ENCODE peak calls at places on chromosomes 3 and 15, in nine cellular contexts. One of them, this sample, is unnamed.

GRCh38 chr3:180036678-180037455 is at the start of gene PEX5L:
- DNase-seq in KBM-7: peak
- DNase-seq in dorsolateral prefrontal cortex: peak
- DNase-seq in stromal cell of bone marrow: peak
- DNase-seq in brain microvascular endothelial cell: peak
- DNase-seq in stimulated activated CD4-positive, alpha-beta T cell treated with anti-CD3 and anti-CD28 coated beads, Interleukin-2, amount 100 ng/mL, for 48 hours: peak
- DNase-seq in substantia nigra: peak
- DNase-seq in thoracic aorta: no peak
- DNase-seq in GM04503: no peak
- DNase-seq in this sample: peak

GRCh38 chr3:120622870-120623718 is 27.0 kb downstream of the NDUFB4 start:
- DNase-seq in brain microvascular endothelial cell: peak
- DNase-seq in GM04503: no peak
- DNase-seq in thoracic aorta: no peak
- DNase-seq in substantia nigra: no peak
- DNase-seq in dorsolateral prefrontal cortex: no peak
- DNase-seq in stimulated activated CD4-positive, alpha-beta T cell treated with anti-CD3 and anti-CD28 coated beads, Interleukin-2, amount 100 ng/mL, for 48 hours: no peak
- DNase-seq in stromal cell of bone marrow: no peak
- DNase-seq in KBM-7: peak
- DNase-seq in this sample: no peak

GRCh38 chr3:45765956-45766355 is 30.4 kb downstream of the SLC6A20 start:
- DNase-seq in stimulated activated CD4-positive, alpha-beta T cell treated with anti-CD3 and anti-CD28 coated beads, Interleukin-2, amount 100 ng/mL, for 48 hours: no peak
- DNase-seq in brain microvascular endothelial cell: no peak
- DNase-seq in substantia nigra: no peak
- DNase-seq in KBM-7: no peak
- DNase-seq in thoracic aorta: no peak
- DNase-seq in stromal cell of bone marrow: no peak
- DNase-seq in dorsolateral prefrontal cortex: no peak
- DNase-seq in GM04503: no peak
- DNase-seq in this sample: no peak

GRCh38 chr3:19947549-19948071 is 713 bp downstream of the RAB5A start:
- DNase-seq in brain microvascular endothelial cell: peak
- DNase-seq in GM04503: no peak
- DNase-seq in dorsolateral prefrontal cortex: peak
- DNase-seq in KBM-7: peak
- DNase-seq in thoracic aorta: peak
- DNase-seq in substantia nigra: no peak
- DNase-seq in stromal cell of bone marrow: peak
- DNase-seq in stimulated activated CD4-positive, alpha-beta T cell treated with anti-CD3 and anti-CD28 coated beads, Interleukin-2, amount 100 ng/mL, for 48 hours: peak
- DNase-seq in this sample: peak

GRCh38 chr15:31034152-31034551 is 42.7 kb upstream of the MTMR10 start:
- DNase-seq in GM04503: no peak
- DNase-seq in thoracic aorta: no peak
- DNase-seq in substantia nigra: no peak
- DNase-seq in dorsolateral prefrontal cortex: no peak
- DNase-seq in brain microvascular endothelial cell: no peak
- DNase-seq in stimulated activated CD4-positive, alpha-beta T cell treated with anti-CD3 and anti-CD28 coated beads, Interleukin-2, amount 100 ng/mL, for 48 hours: no peak
- DNase-seq in stromal cell of bone marrow: no peak
- DNase-seq in KBM-7: no peak
- DNase-seq in this sample: no peak

GRCh38 chr3:158347966-158348365 is 223.0 kb upstream of the MLF1 start:
- DNase-seq in substantia nigra: no peak
- DNase-seq in GM04503: peak
- DNase-seq in stromal cell of bone marrow: peak
- DNase-seq in stimulated activated CD4-positive, alpha-beta T cell treated with anti-CD3 and anti-CD28 coated beads, Interleukin-2, amount 100 ng/mL, for 48 hours: no peak
- DNase-seq in thoracic aorta: no peak
- DNase-seq in KBM-7: no peak
- DNase-seq in brain microvascular endothelial cell: no peak
- DNase-seq in dorsolateral prefrontal cortex: no peak
- DNase-seq in this sample: peak

GRCh38 chr3:73080201-73080966 is 18.9 kb downstream of the EBLN2 start:
- DNase-seq in thoracic aorta: no peak
- DNase-seq in stimulated activated CD4-positive, alpha-beta T cell treated with anti-CD3 and anti-CD28 coated beads, Interleukin-2, amount 100 ng/mL, for 48 hours: no peak
- DNase-seq in KBM-7: no peak
- DNase-seq in dorsolateral prefrontal cortex: no peak
- DNase-seq in brain microvascular endothelial cell: no peak
- DNase-seq in GM04503: no peak
- DNase-seq in substantia nigra: no peak
- DNase-seq in stromal cell of bone marrow: no peak
- DNase-seq in this sample: no peak

GRCh38 chr3:49534581-49535495 is 19.4 kb upstream of the BSN start:
- DNase-seq in stimulated activated CD4-positive, alpha-beta T cell treated with anti-CD3 and anti-CD28 coated beads, Interleukin-2, amount 100 ng/mL, for 48 hours: no peak
- DNase-seq in brain microvascular endothelial cell: no peak
- DNase-seq in GM04503: no peak
- DNase-seq in stromal cell of bone marrow: no peak
- DNase-seq in thoracic aorta: no peak
- DNase-seq in dorsolateral prefrontal cortex: peak
- DNase-seq in KBM-7: no peak
- DNase-seq in substantia nigra: peak
- DNase-seq in this sample: peak

GRCh38 chr15:40028853-40029252 is 10.1 kb downstream of the SRP14 start:
- DNase-seq in stromal cell of bone marrow: no peak
- DNase-seq in substantia nigra: no peak
- DNase-seq in brain microvascular endothelial cell: no peak
- DNase-seq in dorsolateral prefrontal cortex: no peak
- DNase-seq in KBM-7: no peak
- DNase-seq in thoracic aorta: no peak
- DNase-seq in GM04503: no peak
- DNase-seq in stimulated activated CD4-positive, alpha-beta T cell treated with anti-CD3 and anti-CD28 coated beads, Interleukin-2, amount 100 ng/mL, for 48 hours: no peak
- DNase-seq in this sample: no peak

GRCh38 chr3:100006570-100007271 is 107.6 kb downstream of the FILIP1L start:
- DNase-seq in stromal cell of bone marrow: peak
- DNase-seq in GM04503: no peak
- DNase-seq in brain microvascular endothelial cell: peak
- DNase-seq in substantia nigra: no peak
- DNase-seq in KBM-7: no peak
- DNase-seq in thoracic aorta: no peak
- DNase-seq in dorsolateral prefrontal cortex: no peak
- DNase-seq in stimulated activated CD4-positive, alpha-beta T cell treated with anti-CD3 and anti-CD28 coated beads, Interleukin-2, amount 100 ng/mL, for 48 hours: no peak
- DNase-seq in this sample: peak

GRCh38 chr3:127675651-127676391 is 3.1 kb downstream of the ABTB1 start:
- DNase-seq in stromal cell of bone marrow: no peak
- DNase-seq in dorsolateral prefrontal cortex: peak
- DNase-seq in brain microvascular endothelial cell: no peak
- DNase-seq in GM04503: no peak
- DNase-seq in substantia nigra: no peak
- DNase-seq in KBM-7: no peak
- DNase-seq in stimulated activated CD4-positive, alpha-beta T cell treated with anti-CD3 and anti-CD28 coated beads, Interleukin-2, amount 100 ng/mL, for 48 hours: no peak
- DNase-seq in thoracic aorta: no peak
- DNase-seq in this sample: no peak

GRCh38 chr3:191568206-191568605 is 107.2 kb downstream of the PYDC2 start:
- DNase-seq in brain microvascular endothelial cell: no peak
- DNase-seq in thoracic aorta: no peak
- DNase-seq in substantia nigra: no peak
- DNase-seq in GM04503: no peak
- DNase-seq in KBM-7: no peak
- DNase-seq in stromal cell of bone marrow: no peak
- DNase-seq in stimulated activated CD4-positive, alpha-beta T cell treated with anti-CD3 and anti-CD28 coated beads, Interleukin-2, amount 100 ng/mL, for 48 hours: no peak
- DNase-seq in dorsolateral prefrontal cortex: no peak
- DNase-seq in this sample: no peak

GRCh38 chr3:113536627-113537101 is 4.3 kb downstream of the SIDT1 start:
- DNase-seq in KBM-7: peak
- DNase-seq in stromal cell of bone marrow: no peak
- DNase-seq in brain microvascular endothelial cell: no peak
- DNase-seq in stimulated activated CD4-positive, alpha-beta T cell treated with anti-CD3 and anti-CD28 coated beads, Interleukin-2, amount 100 ng/mL, for 48 hours: no peak
- DNase-seq in dorsolateral prefrontal cortex: no peak
- DNase-seq in substantia nigra: no peak
- DNase-seq in thoracic aorta: no peak
- DNase-seq in GM04503: no peak
- DNase-seq in this sample: no peak

GRCh38 chr3:195829897-195830254 is 18.1 kb upstream of the MUC4 start:
- DNase-seq in substantia nigra: no peak
- DNase-seq in dorsolateral prefrontal cortex: no peak
- DNase-seq in GM04503: no peak
- DNase-seq in brain microvascular endothelial cell: no peak
- DNase-seq in stromal cell of bone marrow: no peak
- DNase-seq in KBM-7: no peak
- DNase-seq in thoracic aorta: no peak
- DNase-seq in stimulated activated CD4-positive, alpha-beta T cell treated with anti-CD3 and anti-CD28 coated beads, Interleukin-2, amount 100 ng/mL, for 48 hours: no peak
- DNase-seq in this sample: no peak

This sample was measured in astrocyte of the hippocampus.